ENCODE peak calls at places on chromosomes 2 and 18, in ten cellular contexts. One of them, this sample, is unnamed.

GRCh38 chr2:37832590-37833197 is 92.4 kb upstream of the RMDN2 start:
- DNase-seq in ovary: peak
- DNase-seq in epithelial cell of prostate: no peak
- DNase-seq in SK-MEL-5: peak
- DNase-seq in T-helper 2 cell treated with Interferon-gamma antibody and Interleukin-4, amounts not matched to agents 5 μg/mL and 100 μg/mL, for 36 hours: peak
- DNase-seq in GM12865: peak
- DNase-seq in AG08395: peak
- DNase-seq in HFFc6: peak
- DNase-seq in AG08396: peak
- DNase-seq in GM10248: peak
- DNase-seq in this sample: peak

GRCh38 chr18:75810481-75810880 is 383.0 kb upstream of the SMIM21 start:
- DNase-seq in T-helper 2 cell treated with Interferon-gamma antibody and Interleukin-4, amounts not matched to agents 5 μg/mL and 100 μg/mL, for 36 hours: no peak
- DNase-seq in SK-MEL-5: no peak
- DNase-seq in ovary: no peak
- DNase-seq in epithelial cell of prostate: no peak
- DNase-seq in GM12865: no peak
- DNase-seq in AG08395: peak
- DNase-seq in AG08396: no peak
- DNase-seq in GM10248: no peak
- DNase-seq in HFFc6: no peak
- DNase-seq in this sample: no peak

GRCh38 chr2:9780368-9781130 is 62.7 kb upstream of the TAF1B start:
- DNase-seq in AG08396: no peak
- DNase-seq in HFFc6: no peak
- DNase-seq in epithelial cell of prostate: no peak
- DNase-seq in GM12865: peak
- DNase-seq in T-helper 2 cell treated with Interferon-gamma antibody and Interleukin-4, amounts not matched to agents 5 μg/mL and 100 μg/mL, for 36 hours: peak
- DNase-seq in ovary: no peak
- DNase-seq in GM10248: no peak
- DNase-seq in SK-MEL-5: no peak
- DNase-seq in AG08395: no peak
- DNase-seq in this sample: no peak

GRCh38 chr2:11389551-11390528 is 45.4 kb upstream of the ROCK2 start:
- DNase-seq in T-helper 2 cell treated with Interferon-gamma antibody and Interleukin-4, amounts not matched to agents 5 μg/mL and 100 μg/mL, for 36 hours: no peak
- DNase-seq in AG08396: peak
- DNase-seq in HFFc6: no peak
- DNase-seq in AG08395: no peak
- DNase-seq in SK-MEL-5: no peak
- DNase-seq in GM10248: no peak
- DNase-seq in ovary: no peak
- DNase-seq in epithelial cell of prostate: peak
- DNase-seq in GM12865: no peak
- DNase-seq in this sample: no peak

GRCh38 chr2:98664323-98664722 is 55.9 kb downstream of the UNC50 start:
- DNase-seq in AG08395: no peak
- DNase-seq in AG08396: no peak
- DNase-seq in T-helper 2 cell treated with Interferon-gamma antibody and Interleukin-4, amounts not matched to agents 5 μg/mL and 100 μg/mL, for 36 hours: peak
- DNase-seq in GM10248: no peak
- DNase-seq in GM12865: no peak
- DNase-seq in SK-MEL-5: no peak
- DNase-seq in epithelial cell of prostate: peak
- DNase-seq in ovary: no peak
- DNase-seq in HFFc6: no peak
- DNase-seq in this sample: no peak

GRCh38 chr2:147464737-147465437 is 379.9 kb upstream of the ACVR2A start:
- DNase-seq in T-helper 2 cell treated with Interferon-gamma antibody and Interleukin-4, amounts not matched to agents 5 μg/mL and 100 μg/mL, for 36 hours: no peak
- DNase-seq in GM10248: no peak
- DNase-seq in AG08395: no peak
- DNase-seq in AG08396: no peak
- DNase-seq in HFFc6: no peak
- DNase-seq in GM12865: no peak
- DNase-seq in SK-MEL-5: no peak
- DNase-seq in ovary: no peak
- DNase-seq in epithelial cell of prostate: no peak
- DNase-seq in this sample: no peak

GRCh38 chr2:96259497-96259921 is 6.3 kb downstream of the TMEM127 start:
- DNase-seq in SK-MEL-5: no peak
- DNase-seq in GM12865: no peak
- DNase-seq in AG08396: no peak
- DNase-seq in GM10248: no peak
- DNase-seq in epithelial cell of prostate: no peak
- DNase-seq in AG08395: no peak
- DNase-seq in HFFc6: no peak
- DNase-seq in T-helper 2 cell treated with Interferon-gamma antibody and Interleukin-4, amounts not matched to agents 5 μg/mL and 100 μg/mL, for 36 hours: no peak
- DNase-seq in ovary: peak
- DNase-seq in this sample: no peak

GRCh38 chr2:38377501-38378258 is 607 bp upstream of the ATL2 start:
- DNase-seq in T-helper 2 cell treated with Interferon-gamma antibody and Interleukin-4, amounts not matched to agents 5 μg/mL and 100 μg/mL, for 36 hours: no peak
- DNase-seq in GM12865: no peak
- DNase-seq in HFFc6: peak
- DNase-seq in AG08395: peak
- DNase-seq in GM10248: no peak
- DNase-seq in AG08396: peak
- DNase-seq in ovary: no peak
- DNase-seq in epithelial cell of prostate: no peak
- DNase-seq in SK-MEL-5: no peak
- DNase-seq in this sample: peak

GRCh38 chr2:76197842-76198448 is 487.2 kb upstream of the GCFC2 start:
- DNase-seq in GM12865: peak
- DNase-seq in ovary: peak
- DNase-seq in T-helper 2 cell treated with Interferon-gamma antibody and Interleukin-4, amounts not matched to agents 5 μg/mL and 100 μg/mL, for 36 hours: no peak
- DNase-seq in AG08395: peak
- DNase-seq in epithelial cell of prostate: no peak
- DNase-seq in HFFc6: peak
- DNase-seq in AG08396: peak
- DNase-seq in GM10248: peak
- DNase-seq in SK-MEL-5: peak
- DNase-seq in this sample: peak

GRCh38 chr2:237027712-237028029 is 58.0 kb upstream of the COPS8 start:
- DNase-seq in GM10248: no peak
- DNase-seq in SK-MEL-5: no peak
- DNase-seq in AG08395: no peak
- DNase-seq in AG08396: no peak
- DNase-seq in GM12865: no peak
- DNase-seq in epithelial cell of prostate: no peak
- DNase-seq in T-helper 2 cell treated with Interferon-gamma antibody and Interleukin-4, amounts not matched to agents 5 μg/mL and 100 μg/mL, for 36 hours: no peak
- DNase-seq in ovary: no peak
- DNase-seq in HFFc6: no peak
- DNase-seq in this sample: no peak

GRCh38 chr2:186771395-186771794 is 77.5 kb downstream of the FAM171B start:
- DNase-seq in AG08395: no peak
- DNase-seq in HFFc6: peak
- DNase-seq in GM12865: no peak
- DNase-seq in SK-MEL-5: no peak
- DNase-seq in AG08396: no peak
- DNase-seq in epithelial cell of prostate: no peak
- DNase-seq in T-helper 2 cell treated with Interferon-gamma antibody and Interleukin-4, amounts not matched to agents 5 μg/mL and 100 μg/mL, for 36 hours: no peak
- DNase-seq in GM10248: no peak
- DNase-seq in ovary: no peak
- DNase-seq in this sample: no peak